ENCODE peak calls at places on chromosome 4, in four cellular contexts. S is pancreas, N is BJ, X is foreskin fibroblast. W is an unnamed sample.

GRCh38 chr4:121594796-121595526 is 101.8 kb downstream of the ANXA5 start:
- DNase-seq in S (no peak), N (peak; percentile 20), X (peak; percentile 86), W (no peak)

GRCh38 chr4:110196871-110197420 is 1.5 kb downstream of the ELOVL6 start:
- DNase-seq in S (peak; percentile 55), N (no peak), X (peak; percentile 73), W (no peak)

GRCh38 chr4:153535735-153536494 is 69.8 kb downstream of the TMEM131L start:
- DNase-seq in S (no peak), N (peak; percentile 27), X (peak; percentile 35), W (no peak)

GRCh38 chr4:6200011-6200921 is at the start of gene JAKMIP1:
- DNase-seq in S (peak; percentile 82), N (no peak), X (peak; percentile 64), W (peak; percentile 2)

GRCh38 chr4:176034498-176034897 is 31.1 kb upstream of the WDR17 start:
- DNase-seq in S (no peak), N (peak; percentile 2), X (peak; percentile 72), W (peak; percentile 19)

GRCh38 chr4:3384391-3384770 is 57.4 kb upstream of the HGFAC start:
- DNase-seq in S (no peak), N (no peak), X (no peak), W (no peak)

GRCh38 chr4:163048447-163048846 is 118.2 kb downstream of the NAF1 start:
- DNase-seq in S (peak; percentile 14), N (no peak), X (peak; percentile 2), W (no peak)

GRCh38 chr4:42364654-42365053 is 32.6 kb upstream of the SHISA3 start:
- DNase-seq in S (no peak), N (no peak), X (no peak), W (no peak)

GRCh38 chr4:187961961-187962360 is 33.6 kb upstream of the ZFP42 start:
- DNase-seq in S (no peak), N (no peak), X (no peak), W (no peak)

GRCh38 chr4:138938371-138938699 is 77.2 kb upstream of the NOCT start:
- DNase-seq in S (no peak), N (no peak), X (peak; percentile 76), W (peak; percentile 22)
- TF ChIP-seq CTCF in S (peak; percentile 20), N (peak; percentile 48), X (peak; percentile 31), W (peak; percentile 38)

GRCh38 chr4:83785906-83786305 is 250.0 kb downstream of the GPAT3 start:
- DNase-seq in S (no peak), N (no peak), X (no peak), W (peak; percentile 11)

GRCh38 chr4:83783179-83783578 is 247.3 kb downstream of the GPAT3 start:
- DNase-seq in S (no peak), N (no peak), X (no peak), W (no peak)

GRCh38 chr4:83782591-83782990 is 246.7 kb downstream of the GPAT3 start:
- DNase-seq in S (no peak), N (no peak), X (no peak), W (no peak)

GRCh38 chr4:83781434-83781833 is 245.5 kb downstream of the GPAT3 start:
- DNase-seq in S (no peak), N (no peak), X (no peak), W (no peak)

GRCh38 chr4:83780334-83780733 is 244.4 kb downstream of the GPAT3 start:
- DNase-seq in S (no peak), N (no peak), X (no peak), W (no peak)
- TF ChIP-seq CTCF in S (no peak), N (no peak), X (no peak), W (no peak)

GRCh38 chr4:151409470-151410313 is 716 bp downstream of the FHIP1A start:
- DNase-seq in S (peak; percentile 57), N (no peak), X (peak; percentile 11), W (no peak)

GRCh38 chr4:151408630-151409469 is at the start of gene FHIP1A:
- DNase-seq in S (peak; percentile 92), N (peak; percentile 15), X (peak; percentile 76), W (peak; percentile 14)

GRCh38 chr4:151407018-151407417 is 2.0 kb upstream of the FHIP1A start:
- DNase-seq in S (no peak), N (no peak), X (no peak), W (no peak)

GRCh38 chr4:151408380-151408629 is 671 bp upstream of the FHIP1A start:
- DNase-seq in S (peak; percentile 33), N (no peak), X (no peak), W (no peak)

DNA sequence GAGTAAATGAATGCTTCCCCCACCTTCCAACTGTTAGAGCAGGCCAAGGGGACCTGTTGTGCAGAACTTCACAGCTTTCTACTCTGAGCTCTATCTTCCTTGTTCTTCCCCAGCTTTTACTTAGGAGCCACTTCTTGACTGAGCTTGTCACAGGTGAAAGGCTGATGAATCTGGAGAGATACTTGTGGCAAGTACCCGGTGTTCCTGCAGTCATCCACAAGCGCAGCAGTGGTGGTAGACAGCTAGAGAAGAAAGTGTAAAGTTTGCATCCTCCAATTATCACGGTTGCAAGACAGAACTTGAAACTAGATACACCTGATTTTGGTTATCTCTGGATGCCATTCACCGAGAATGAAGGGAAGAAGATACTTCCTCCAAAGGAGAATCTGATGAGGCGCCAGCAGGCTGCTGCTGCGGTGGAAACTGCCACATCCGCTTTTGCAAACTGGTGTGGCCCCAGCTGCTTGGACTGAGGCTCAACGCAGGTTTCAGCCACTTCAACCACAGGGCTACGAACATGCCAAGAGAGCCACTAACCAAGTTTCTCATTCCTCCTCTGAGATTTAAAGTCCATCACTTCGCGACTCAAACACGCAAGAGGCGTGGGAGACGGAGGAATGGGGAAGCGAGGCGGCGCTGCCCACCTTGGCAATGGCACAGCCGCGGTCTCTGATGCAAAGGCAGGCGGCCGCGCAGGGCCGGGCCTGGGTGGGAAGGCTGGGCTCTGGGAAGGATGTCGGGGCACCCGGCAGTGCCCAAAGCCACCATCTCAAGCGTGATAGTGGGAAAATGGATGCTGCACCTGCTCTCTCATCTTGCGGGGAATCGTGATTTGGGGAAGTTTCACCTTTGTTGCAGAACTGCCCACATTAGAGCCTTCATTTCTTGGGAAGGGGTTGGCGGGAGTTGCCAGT is 1.3 kb upstream of the FHIP1A start:
- DNase-seq in S (peak; percentile 63), N (no peak), X (no peak), W (no peak)
- TF ChIP-seq CTCF in S (no peak), N (no peak), X (no peak), W (no peak)

GRCh38 chr4:184143770-184144564 is 73.7 kb downstream of the ENPP6 start:
- DNase-seq in S (no peak), N (no peak), X (no peak), W (no peak)
- TF ChIP-seq CTCF in S (no peak), N (no peak), X (no peak), W (no peak)

GRCh38 chr4:78951862-78952472 is 12.7 kb upstream of the PAQR3 start:
- DNase-seq in S (no peak), N (no peak), X (peak; percentile 70), W (peak; percentile 10)
- TF ChIP-seq CTCF in S (peak; percentile 50), N (peak; percentile 73), X (peak; percentile 64), W (peak; percentile 68)

GRCh38 chr4:155891058-155891457 is 12.4 kb upstream of the TDO2 start:
- DNase-seq in S (no peak), N (no peak), X (no peak), W (no peak)
- TF ChIP-seq CTCF in S (no peak), N (no peak), X (no peak), W (no peak)